ENCODE peak calls at places on chromosomes 11 and 22, in four cellular contexts. O is CD8-positive, alpha-beta T cell; Z is psoas muscle; P is testis. E is an unnamed sample.

GRCh38 chr11:124681421-124681820 is 7.7 kb downstream of the SPA17 start:
- DNase-seq in O (no peak), Z (no peak), P (no peak), E (no peak)

GRCh38 chr11:20109731-20110445 is 50.4 kb downstream of the DBX1 start:
- DNase-seq in O (no peak), Z (no peak), P (no peak), E (peak)

GRCh38 chr11:45922425-45923082 is at the start of gene LARGE2:
- DNase-seq in O (no peak), Z (no peak), P (no peak), E (no peak)

GRCh38 chr11:126607776-126608625 is 252.5 kb downstream of the ST3GAL4 start:
- DNase-seq in O (no peak), Z (no peak), P (no peak), E (no peak)

GRCh38 chr11:78277314-78277994 is 88.7 kb downstream of the USP35 start:
- DNase-seq in O (no peak), Z (no peak), P (no peak), E (no peak)

GRCh38 chr11:128472128-128473110 is 114.9 kb downstream of the ETS1 start:
- DNase-seq in O (no peak), Z (no peak), P (no peak), E (peak)

GRCh38 chr22:43878831-43879550 is 12.8 kb downstream of the PNPLA5 start:
- DNase-seq in O (no peak), Z (no peak), P (no peak), E (no peak)

GRCh38 chr11:94840209-94840608 is 72.1 kb downstream of the AMOTL1 start:
- DNase-seq in O (no peak), Z (no peak), P (no peak), E (no peak)

GRCh38 chr11:5891216-5891800 is 1.7 kb upstream of the OR52E5 start:
- DNase-seq in O (no peak), Z (no peak), P (no peak), E (peak)

GRCh38 chr22:47130883-47131610 is 368.6 kb downstream of the TBC1D22A start:
- DNase-seq in O (no peak), Z (no peak), P (no peak), E (no peak)

GRCh38 chr22:23357028-23357427 is 176.7 kb downstream of the BCR start:
- DNase-seq in O (no peak), Z (no peak), P (no peak), E (no peak)

GRCh38 chr11:77471520-77472234 is 2.2 kb downstream of the PAK1 start:
- DNase-seq in O (no peak), Z (no peak), P (peak), E (no peak)

GRCh38 chr11:35144811-35145210 is 5.8 kb downstream of the CD44 start:
- DNase-seq in O (no peak), Z (no peak), P (no peak), E (no peak)
- H3K4me3 ChIP-seq in O (peak), Z (no peak), P (no peak), E (no peak)

DNA sequence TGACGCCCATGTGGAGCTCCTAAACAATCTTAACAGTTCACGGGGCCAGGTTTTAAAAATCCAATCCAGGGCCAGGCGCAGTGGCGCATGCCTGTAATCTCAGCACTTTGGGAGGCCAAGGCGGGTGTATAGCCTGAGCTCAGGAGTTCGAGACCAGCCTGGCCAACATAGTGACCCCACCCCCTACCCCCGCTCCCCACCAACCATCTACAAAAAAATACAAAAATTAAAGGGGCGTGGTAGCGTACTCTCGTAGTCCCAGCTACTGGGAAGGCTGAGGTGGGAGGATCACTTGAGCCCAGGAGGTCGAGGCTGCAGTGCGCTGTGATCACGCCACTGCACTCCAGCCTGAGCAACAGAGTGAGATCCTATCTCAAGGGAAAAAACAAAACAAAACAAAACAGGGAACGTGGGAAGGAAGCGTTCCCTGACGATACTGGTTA is 689 bp upstream of the SART1 start:
- DNase-seq in O (no peak), Z (no peak), P (no peak), E (no peak)
- H3K4me3 ChIP-seq in O (peak), Z (peak), P (peak), E (peak)

GRCh38 chr11:326842-327580 is 6.4 kb upstream of the IFITM3 start:
- DNase-seq in O (peak), Z (peak), P (peak), E (peak)
- H3K4me3 ChIP-seq in O (peak), Z (peak), P (no peak), E (no peak)

GRCh38 chr11:7964261-7964660 is 986 bp downstream of the NLRP10 start:
- DNase-seq in O (no peak), Z (no peak), P (no peak), E (no peak)

GRCh38 chr11:7964873-7965272 is 374 bp downstream of the NLRP10 start:
- DNase-seq in O (no peak), Z (no peak), P (no peak), E (peak)

GRCh38 chr11:7967097-7967496 is 1.9 kb upstream of the NLRP10 start:
- DNase-seq in O (no peak), Z (no peak), P (no peak), E (no peak)

GRCh38 chr11:7967826-7968225 is 2.6 kb upstream of the NLRP10 start:
- DNase-seq in O (no peak), Z (no peak), P (no peak), E (no peak)

DNA sequence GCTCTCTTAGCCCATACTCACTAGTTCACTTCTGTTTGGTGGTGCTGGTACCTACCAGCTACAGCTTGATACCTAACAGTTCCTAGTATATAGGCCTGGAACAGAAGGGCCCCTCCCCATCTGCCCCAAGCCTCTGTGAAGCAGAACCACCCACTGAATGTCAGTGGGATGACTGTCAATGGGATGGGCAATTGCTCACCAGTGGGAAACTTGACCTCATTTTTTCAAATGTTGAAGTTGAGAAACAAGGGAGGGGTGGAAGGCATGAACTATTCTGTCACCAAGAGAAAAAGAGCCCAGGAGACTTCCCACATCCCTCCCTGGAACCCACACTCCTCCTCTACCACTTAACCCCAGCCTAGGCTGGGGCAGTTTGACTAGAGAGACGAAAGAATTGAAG is at the start of gene NLRP10:
- DNase-seq in O (no peak), Z (no peak), P (no peak), E (peak)
- H3K4me3 ChIP-seq in O (no peak), Z (no peak), P (no peak), E (no peak)

DNA sequence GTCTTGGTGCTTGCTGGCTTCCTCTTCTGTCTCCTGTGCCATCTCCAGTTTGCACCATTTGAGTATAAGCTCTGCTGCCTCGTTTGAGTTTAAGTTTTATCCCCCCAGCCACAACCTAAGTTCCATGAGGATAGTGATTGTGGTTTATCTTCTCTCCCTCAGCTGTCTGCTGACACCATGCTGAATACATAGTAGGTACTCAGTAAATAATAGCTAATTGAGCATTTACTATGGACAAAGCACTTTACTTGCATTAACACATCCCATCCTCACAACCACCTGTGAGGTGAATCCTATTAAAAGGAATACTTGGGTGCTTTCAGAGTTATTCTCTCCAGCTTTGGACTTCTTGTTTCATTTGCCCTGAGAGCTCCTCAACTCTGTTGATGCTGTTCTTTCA is 26.9 kb downstream of the ZBTB16 start:
- DNase-seq in O (no peak), Z (no peak), P (no peak), E (no peak)
- H3K4me3 ChIP-seq in O (no peak), Z (no peak), P (no peak), E (no peak)

E was measured in astrocyte of the spinal cord.